ENCODE peak calls at places on chromosomes 1 and 21, in six cellular contexts. A, J, O, Z, M and I are unnamed samples.

GRCh38 chr21:26756491-26757159 is 88.6 kb downstream of the ADAMTS1 start:
- DNase-seq in A (no peak), J (no peak), O (no peak), Z (no peak), M (no peak), I (no peak)

GRCh38 chr1:152725261-152725660 is 17.3 kb downstream of the LCE4A start:
- DNase-seq in A (no peak), J (no peak), O (no peak), Z (no peak), M (no peak), I (no peak)

GRCh38 chr21:45460011-45460565 is 55.1 kb downstream of the COL18A1 start:
- DNase-seq in A (no peak), J (no peak), O (no peak), Z (no peak), M (no peak), I (no peak)

GRCh38 chr1:192998536-192998935 is 60.6 kb downstream of the UCHL5 start:
- DNase-seq in A (peak), J (no peak), O (no peak), Z (no peak), M (no peak), I (no peak)

GRCh38 chr1:118918230-118918939 is 69.8 kb downstream of the TBX15 start:
- DNase-seq in A (no peak), J (no peak), O (no peak), Z (peak), M (no peak), I (no peak)

GRCh38 chr1:204589409-204590038 is 73.3 kb downstream of the MDM4 start:
- DNase-seq in A (no peak), J (no peak), O (no peak), Z (no peak), M (no peak), I (no peak)

GRCh38 chr1:60825593-60825992 is 256.8 kb upstream of the NFIA start:
- DNase-seq in A (no peak), J (no peak), O (peak), Z (no peak), M (no peak), I (no peak)

GRCh38 chr1:41537257-41537656 is 52.8 kb upstream of the EDN2 start:
- DNase-seq in A (no peak), J (no peak), O (no peak), Z (no peak), M (no peak), I (no peak)

GRCh38 chr1:40404670-40405462 is 31.3 kb downstream of the SMAP2 start:
- DNase-seq in A (peak), J (no peak), O (no peak), Z (peak), M (peak), I (peak)

GRCh38 chr1:58722414-58722813 is 22.6 kb upstream of the MYSM1 start:
- DNase-seq in A (no peak), J (no peak), O (no peak), Z (no peak), M (no peak), I (no peak)

GRCh38 chr1:84339503-84339902 is 38.0 kb downstream of the SAMD13 start:
- DNase-seq in A (no peak), J (no peak), O (no peak), Z (no peak), M (no peak), I (no peak)

GRCh38 chr1:169160845-169161511 is 54.5 kb downstream of the ATP1B1 start:
- DNase-seq in A (no peak), J (no peak), O (no peak), Z (peak), M (no peak), I (no peak)

GRCh38 chr1:224223819-224224714 is 41.0 kb downstream of the DEGS1 start:
- DNase-seq in A (peak), J (no peak), O (no peak), Z (no peak), M (no peak), I (peak)

GRCh38 chr1:117959364-117959763 is 29.8 kb downstream of the WDR3 start:
- DNase-seq in A (no peak), J (no peak), O (no peak), Z (no peak), M (no peak), I (no peak)

GRCh38 chr1:10399487-10399917 is 638 bp downstream of the PGD start:
- DNase-seq in A (no peak), J (no peak), O (no peak), Z (peak), M (peak), I (no peak)

GRCh38 chr1:47226121-47226977 is 5.7 kb downstream of the TAL1 start:
- DNase-seq in A (no peak), J (no peak), O (no peak), Z (no peak), M (no peak), I (no peak)

GRCh38 chr1:19101244-19101643 is 108.8 kb downstream of the UBR4 start:
- DNase-seq in A (no peak), J (no peak), O (no peak), Z (no peak), M (no peak), I (no peak)

GRCh38 chr1:9161963-9162362 is 33.1 kb upstream of the GPR157 start:
- DNase-seq in A (no peak), J (no peak), O (no peak), Z (no peak), M (no peak), I (no peak)

GRCh38 chr1:39675220-39675619 is 3.3 kb upstream of the NT5C1A start:
- DNase-seq in A (no peak), J (no peak), O (no peak), Z (no peak), M (no peak), I (no peak)

GRCh38 chr1:54297596-54298283 is 97.8 kb downstream of the MRPL37 start:
- DNase-seq in A (no peak), J (no peak), O (no peak), Z (no peak), M (no peak), I (no peak)

GRCh38 chr1:29569971-29570634 is 333.8 kb downstream of the PTPRU start:
- DNase-seq in A (peak), J (no peak), O (no peak), Z (peak), M (no peak), I (no peak)

GRCh38 chr1:163168053-163168452 is 34.7 kb downstream of the RGS5 start:
- DNase-seq in A (peak), J (no peak), O (no peak), Z (no peak), M (no peak), I (no peak)

GRCh38 chr1:211632808-211633522 is 42.5 kb downstream of the NEK2 start:
- DNase-seq in A (no peak), J (no peak), O (no peak), Z (no peak), M (no peak), I (peak)

GRCh38 chr1:204730826-204731459 is 45.4 kb upstream of the LRRN2 start:
- DNase-seq in A (no peak), J (peak), O (no peak), Z (no peak), M (no peak), I (no peak)

GRCh38 chr1:35850051-35850450 is 33.0 kb upstream of the AGO1 start:
- DNase-seq in A (no peak), J (no peak), O (no peak), Z (no peak), M (no peak), I (no peak)

GRCh38 chr21:15130751-15131150 is 66.0 kb upstream of the NRIP1 start:
- DNase-seq in A (no peak), J (no peak), O (no peak), Z (no peak), M (no peak), I (no peak)

GRCh38 chr1:150981805-150982712 is at the start of gene ANXA9:
- DNase-seq in A (no peak), J (peak), O (peak), Z (peak), M (peak), I (peak)

GRCh38 chr1:163069655-163070277 is 605 bp downstream of the RGS4 start:
- DNase-seq in A (no peak), J (no peak), O (no peak), Z (no peak), M (no peak), I (no peak)

GRCh38 chr1:12067900-12068821 is 5.1 kb downstream of the TNFRSF8 start:
- DNase-seq in A (no peak), J (peak), O (peak), Z (no peak), M (peak), I (no peak)

GRCh38 chr1:9558271-9558945 is 19.1 kb downstream of the SLC25A33 start:
- DNase-seq in A (no peak), J (no peak), O (no peak), Z (no peak), M (no peak), I (no peak)

GRCh38 chr1:167717351-167717750 is 4.4 kb upstream of the MPZL1 start:
- DNase-seq in A (no peak), J (no peak), O (no peak), Z (no peak), M (no peak), I (no peak)

GRCh38 chr1:202165267-202165941 is 5.0 kb upstream of the PTPN7 start:
- DNase-seq in A (no peak), J (no peak), O (no peak), Z (no peak), M (peak), I (peak)

GRCh38 chr1:50368179-50369007 is 54.9 kb downstream of the DMRTA2 start:
- DNase-seq in A (peak), J (peak), O (peak), Z (peak), M (peak), I (peak)

GRCh38 chr1:151612506-151613274 is 840 bp downstream of the SNX27 start:
- DNase-seq in A (peak), J (no peak), O (peak), Z (no peak), M (no peak), I (peak)

GRCh38 chr1:48031676-48032075 is 34.5 kb upstream of the TRABD2B start:
- DNase-seq in A (no peak), J (no peak), O (no peak), Z (no peak), M (no peak), I (no peak)

GRCh38 chr1:118659646-118660045 is 328.5 kb downstream of the TBX15 start:
- DNase-seq in A (no peak), J (no peak), O (no peak), Z (no peak), M (no peak), I (no peak)

DNA sequence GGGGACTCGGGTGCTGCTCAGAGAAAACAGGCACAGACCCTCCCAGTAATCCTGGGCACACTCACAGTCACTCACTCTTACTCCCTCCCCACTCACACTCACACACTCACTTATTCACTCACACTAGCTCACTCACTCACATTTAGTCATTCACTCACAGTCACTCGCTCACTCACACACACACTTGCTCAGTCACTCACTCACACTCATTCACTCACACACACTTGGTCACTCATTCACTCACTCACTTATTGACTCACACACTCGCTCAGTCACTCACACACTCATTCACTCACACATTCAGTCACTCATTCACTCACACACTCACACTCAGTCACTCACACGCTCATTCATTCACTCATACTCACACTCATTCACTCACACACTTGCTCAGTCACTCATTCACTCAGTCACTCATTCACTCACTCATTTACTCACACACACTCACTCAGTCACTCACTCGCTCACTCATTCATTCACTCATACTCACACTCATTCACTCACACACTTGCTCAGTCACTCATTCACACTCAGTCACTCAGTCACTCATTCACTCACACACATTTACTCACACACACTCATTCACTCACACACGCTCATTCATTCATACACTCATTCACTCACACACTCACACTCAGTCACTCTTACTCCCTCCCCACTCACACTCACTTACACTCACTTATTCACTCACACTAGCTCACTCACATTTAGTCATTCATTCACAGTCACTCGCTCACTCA is 164.2 kb upstream of the C1orf174 start:
- DNase-seq in A (no peak), J (no peak), O (no peak), Z (no peak), M (no peak), I (no peak)
- TF ChIP-seq MAX in A (no peak), J (no peak), O (no peak), Z (no peak), M (no peak), I (no peak)

GRCh38 chr1:238954865-238955264 is 431.5 kb upstream of the CHRM3 start:
- DNase-seq in A (no peak), J (no peak), O (no peak), Z (no peak), M (no peak), I (no peak)
- TF ChIP-seq MAX in A (no peak), J (no peak), O (no peak), Z (no peak), M (no peak), I (no peak)

GRCh38 chr21:42956824-42957632 is 17.3 kb upstream of the PKNOX1 start:
- DNase-seq in A (no peak), J (peak), O (peak), Z (peak), M (no peak), I (no peak)
- TF ChIP-seq MAX in A (no peak), J (no peak), O (peak), Z (no peak), M (no peak), I (no peak)

GRCh38 chr1:37474051-37474696 is at the start of gene ZC3H12A:
- DNase-seq in A (peak), J (peak), O (peak), Z (peak), M (peak), I (peak)

GRCh38 chr1:37476460-37477197 is 2.2 kb downstream of the ZC3H12A start:
- DNase-seq in A (peak), J (no peak), O (no peak), Z (peak), M (no peak), I (no peak)

GRCh38 chr1:37476087-37476452 is 1.7 kb downstream of the ZC3H12A start:
- DNase-seq in A (no peak), J (no peak), O (no peak), Z (no peak), M (peak), I (no peak)

GRCh38 chr1:37474697-37475379 is 458 bp downstream of the ZC3H12A start:
- DNase-seq in A (no peak), J (no peak), O (no peak), Z (no peak), M (peak), I (no peak)

GRCh38 chr1:37475380-37476086 is 1.2 kb downstream of the ZC3H12A start:
- DNase-seq in A (no peak), J (no peak), O (no peak), Z (no peak), M (peak), I (peak)
- TF ChIP-seq MAX in A (peak), J (no peak), O (no peak), Z (no peak), M (no peak), I (no peak)